ENCODE peak calls at places on chromosomes 6 and 20, in nine cellular contexts. Z is activated T-cell treated with anti-CD3 and anti-CD28 coated beads, Interleukin-2, amount 50 U/mL, for 48 hours; T is T-helper 1 cell; C is MG63; H is NCI-H1105 treated with DMSO at 0.1 percent for 48 hours; N is naive thymus-derived CD8-positive, alpha-beta T cell; B is AG09319; D is cardiac muscle cell; V is fibroblast of gingiva. S is an unnamed sample.

GRCh38 chr20:24948939-24949679 is at the start of gene CST7:
- DNase-seq in H (no peak), B (no peak), Z (peak), N (peak), V (no peak), T (peak), D (no peak), C (peak), S (no peak)

GRCh38 chr6:92723390-92723931 is 695.9 kb downstream of the EPHA7 start:
- DNase-seq in Z (no peak), D (no peak), N (no peak), C (no peak), V (no peak), T (peak), B (no peak), H (no peak), S (no peak)

GRCh38 chr20:31596831-31597482 is 8.1 kb upstream of the ID1 start:
- DNase-seq in D (no peak), V (no peak), C (no peak), Z (no peak), T (no peak), B (no peak), N (no peak), H (no peak), S (no peak)

GRCh38 chr6:157261606-157262005 is 61.7 kb downstream of the TMEM242 start:
- DNase-seq in Z (no peak), B (no peak), N (no peak), C (no peak), H (no peak), D (no peak), V (no peak), T (no peak), S (no peak)

GRCh38 chr20:20102163-20102562 is 49.8 kb downstream of the CFAP61 start:
- DNase-seq in C (no peak), N (no peak), H (no peak), B (no peak), Z (no peak), D (no peak), V (no peak), T (no peak), S (no peak)

GRCh38 chr6:15754035-15754705 is 91.3 kb upstream of the DTNBP1 start:
- DNase-seq in V (peak), T (no peak), D (no peak), H (no peak), N (no peak), B (no peak), Z (no peak), C (no peak), S (no peak)

GRCh38 chr6:31086788-31087440 is 25.5 kb downstream of the C6orf15 start:
- DNase-seq in V (no peak), N (no peak), Z (no peak), T (no peak), C (no peak), B (no peak), D (no peak), H (no peak), S (no peak)

GRCh38 chr6:38143191-38144154 is 323.9 kb downstream of the ZFAND3 start:
- DNase-seq in D (peak), T (no peak), V (peak), B (no peak), N (no peak), Z (no peak), H (no peak), C (no peak), S (peak)

GRCh38 chr6:5936611-5937010 is 70.1 kb downstream of the NRN1 start:
- DNase-seq in Z (no peak), V (no peak), D (no peak), B (no peak), N (no peak), H (no peak), T (no peak), C (peak), S (no peak)

GRCh38 chr6:12545837-12546658 is 170.5 kb upstream of the PHACTR1 start:
- DNase-seq in V (peak), Z (no peak), T (no peak), H (no peak), D (no peak), N (no peak), B (no peak), C (no peak), S (no peak)

GRCh38 chr6:167058261-167058660 is 59.1 kb downstream of the CEP43 start:
- DNase-seq in D (no peak), V (no peak), H (no peak), N (no peak), B (peak), C (peak), T (no peak), Z (no peak), S (no peak)

GRCh38 chr20:37543828-37544227 is 16.2 kb upstream of the BLCAP start:
- DNase-seq in C (no peak), Z (no peak), N (no peak), T (no peak), D (no peak), B (no peak), H (peak), V (peak), S (no peak)

GRCh38 chr6:156061465-156061864 is 605.8 kb upstream of the NOX3 start:
- DNase-seq in T (no peak), D (no peak), B (no peak), H (no peak), V (no peak), N (no peak), C (no peak), Z (no peak), S (no peak)

GRCh38 chr6:156502969-156503504 is 274.1 kb upstream of the ARID1B start:
- DNase-seq in C (no peak), D (no peak), N (no peak), Z (no peak), V (no peak), B (no peak), T (no peak), H (no peak), S (no peak)

GRCh38 chr6:28615955-28616747 is 90.5 kb downstream of the GPX5 start:
- DNase-seq in T (no peak), C (no peak), B (no peak), V (no peak), N (no peak), H (no peak), Z (no peak), D (no peak), S (no peak)

GRCh38 chr6:152508477-152508876 is 128.7 kb downstream of the SYNE1 start:
- DNase-seq in Z (no peak), B (no peak), N (no peak), V (no peak), C (no peak), T (no peak), D (no peak), H (no peak), S (no peak)

GRCh38 chr20:32247957-32248497 is 29.4 kb upstream of the KIF3B start:
- DNase-seq in B (no peak), D (no peak), T (no peak), N (no peak), H (no peak), Z (no peak), V (no peak), C (no peak), S (no peak)

GRCh38 chr6:162371133-162371532 is 356.4 kb downstream of the PRKN start:
- DNase-seq in T (no peak), N (no peak), D (no peak), V (no peak), Z (no peak), C (peak), B (no peak), H (no peak), S (no peak)

GRCh38 chr20:49821381-49821780 is 8.8 kb downstream of the SLC9A8 start:
- DNase-seq in V (no peak), N (no peak), D (no peak), Z (no peak), H (no peak), T (no peak), B (no peak), C (no peak), S (no peak)

GRCh38 chr20:38729767-38730166 is 5.5 kb downstream of the SLC32A1 start:
- DNase-seq in H (no peak), B (no peak), D (no peak), T (no peak), Z (peak), V (no peak), N (no peak), C (no peak), S (no peak)

GRCh38 chr6:50145125-50145524 is 95.4 kb upstream of the DEFB112 start:
- DNase-seq in Z (no peak), H (peak), D (peak), T (no peak), B (no peak), C (no peak), N (no peak), V (no peak), S (no peak)

GRCh38 chr20:63406011-63406410 is 44.9 kb upstream of the CHRNA4 start:
- DNase-seq in D (no peak), V (no peak), Z (no peak), H (no peak), N (no peak), T (no peak), B (no peak), C (no peak), S (no peak)

GRCh38 chr6:10633216-10633615 is 61.2 kb downstream of the C6orf52 start:
- DNase-seq in N (no peak), D (no peak), C (peak), Z (no peak), B (no peak), T (peak), V (peak), H (no peak), S (no peak)

GRCh38 chr6:119277047-119277446 is 72.5 kb downstream of the MAN1A1 start:
- DNase-seq in D (no peak), H (no peak), V (no peak), C (no peak), B (no peak), Z (no peak), T (no peak), N (no peak), S (no peak)

GRCh38 chr6:56381852-56382251 is 134.5 kb upstream of the COL21A1 start:
- DNase-seq in D (no peak), T (no peak), V (no peak), Z (no peak), B (no peak), N (no peak), C (no peak), H (no peak), S (no peak)

GRCh38 chr6:55659304-55659703 is 80.3 kb upstream of the HMGCLL1 start:
- DNase-seq in C (no peak), T (no peak), H (peak), V (peak), Z (no peak), N (no peak), B (no peak), D (no peak), S (no peak)

GRCh38 chr20:9590189-9590588 is 75.8 kb downstream of the LAMP5 start:
- DNase-seq in C (peak), N (no peak), H (no peak), Z (no peak), B (no peak), T (no peak), D (no peak), V (peak), S (no peak)

GRCh38 chr6:165889636-165890403 is 226.8 kb upstream of the PDE10A start:
- DNase-seq in D (peak), B (no peak), N (no peak), C (peak), T (no peak), Z (no peak), H (peak), V (peak), S (no peak)

S was measured in anterior cingulate cortex.